ENCODE peak calls at places on chromosomes 2 and 18, in nine cellular contexts. U is kidney; G is breast epithelium; J is pancreas; P is sigmoid colon; F is HCT116; B is ovary; H is right cardiac atrium; W is effector memory CD4-positive, alpha-beta T cell. Q is an unnamed sample.

GRCh38 chr2:38444247-38444646 is 67.2 kb upstream of the ATL2 start:
- DNase-seq in G (no peak), B (no peak), P (no peak), J (no peak), W (no peak), H (no peak), U (no peak), F (peak; percentile 51), Q (no peak)

GRCh38 chr18:9404565-9405060 is 70.0 kb downstream of the TWSG1 start:
- DNase-seq in G (no peak), J (no peak), H (no peak), U (no peak), B (no peak), F (no peak), W (no peak), P (no peak), Q (peak; percentile 16)

GRCh38 chr2:62197609-62198236 is 1.8 kb downstream of the B3GNT2 start:
- DNase-seq in F (no peak), B (no peak), H (peak; percentile 57), W (peak; percentile 5), G (no peak), J (peak; percentile 43), P (no peak), U (peak; percentile 88), Q (no peak)

GRCh38 chr2:226216578-226216977 is 583.0 kb downstream of the IRS1 start:
- DNase-seq in J (no peak), W (no peak), B (no peak), U (no peak), G (no peak), F (no peak), H (no peak), P (peak; percentile 58), Q (peak; percentile 32)

GRCh38 chr18:67710639-67711038 is 194.1 kb upstream of the DSEL start:
- DNase-seq in H (no peak), W (no peak), B (no peak), G (no peak), F (no peak), J (no peak), P (no peak), U (no peak), Q (no peak)

GRCh38 chr2:149348291-149348690 is 17.9 kb downstream of the LYPD6 start:
- DNase-seq in H (no peak), B (no peak), P (no peak), U (no peak), G (no peak), W (no peak), J (no peak), F (no peak), Q (no peak)

GRCh38 chr2:39920318-39920775 is 141.3 kb upstream of the THUMPD2 start:
- DNase-seq in W (no peak), F (no peak), J (no peak), U (no peak), H (no peak), P (no peak), B (no peak), G (no peak), Q (no peak)

GRCh38 chr2:12167525-12168317 is 421.3 kb downstream of the LPIN1 start:
- DNase-seq in H (no peak), G (no peak), P (no peak), F (no peak), B (no peak), J (no peak), W (no peak), U (no peak), Q (no peak)

GRCh38 chr2:68790600-68790999 is 56.0 kb downstream of the ARHGAP25 start:
- DNase-seq in U (no peak), G (no peak), W (no peak), J (no peak), P (no peak), F (no peak), B (no peak), H (no peak), Q (no peak)

GRCh38 chr2:20675701-20676352 is 8.9 kb downstream of the GDF7 start:
- DNase-seq in J (peak; percentile 64), G (no peak), W (no peak), F (no peak), U (peak; percentile 88), B (no peak), H (no peak), P (no peak), Q (no peak)

GRCh38 chr2:165560377-165560988 is 91.0 kb downstream of the CSRNP3 start:
- DNase-seq in B (no peak), H (no peak), J (no peak), U (no peak), F (no peak), P (no peak), W (no peak), G (no peak), Q (no peak)

GRCh38 chr2:38075436-38076249 is at the start of gene CYP1B1:
- DNase-seq in P (peak; percentile 75), W (no peak), J (no peak), U (no peak), B (peak; percentile 52), H (no peak), F (no peak), G (no peak), Q (no peak)

GRCh38 chr2:102065675-102066252 is 74.0 kb downstream of the IL1R2 start:
- DNase-seq in F (peak; percentile 16), W (no peak), J (no peak), P (peak; percentile 75), H (no peak), G (no peak), B (no peak), U (peak; percentile 77), Q (no peak)

GRCh38 chr2:55420244-55420713 is 623 bp upstream of the CCDC88A start:
- DNase-seq in U (no peak), J (no peak), P (no peak), F (no peak), B (no peak), W (no peak), G (no peak), H (no peak), Q (no peak)

GRCh38 chr18:48475635-48476549 is 62.9 kb upstream of the CTIF start:
- DNase-seq in W (no peak), B (peak; percentile 57), P (no peak), H (peak; percentile 22), F (peak; percentile 67), G (no peak), U (no peak), J (peak; percentile 37), Q (peak; percentile 34)

GRCh38 chr2:217943379-217944321 is 59.1 kb downstream of the TNS1 start:
- DNase-seq in P (peak; percentile 96), U (peak; percentile 97), G (peak; percentile 65), B (peak; percentile 89), J (peak; percentile 82), H (peak; percentile 87), F (peak; percentile 4), W (no peak), Q (no peak)

GRCh38 chr2:39018633-39019032 is 102.2 kb downstream of the SOS1 start:
- DNase-seq in B (no peak), G (no peak), J (no peak), W (no peak), P (no peak), U (no peak), F (no peak), H (no peak), Q (no peak)

GRCh38 chr2:191597186-191597751 is 80.7 kb upstream of the NABP1 start:
- DNase-seq in U (no peak), B (no peak), G (no peak), H (no peak), P (no peak), J (no peak), W (no peak), F (no peak), Q (no peak)

DNA sequence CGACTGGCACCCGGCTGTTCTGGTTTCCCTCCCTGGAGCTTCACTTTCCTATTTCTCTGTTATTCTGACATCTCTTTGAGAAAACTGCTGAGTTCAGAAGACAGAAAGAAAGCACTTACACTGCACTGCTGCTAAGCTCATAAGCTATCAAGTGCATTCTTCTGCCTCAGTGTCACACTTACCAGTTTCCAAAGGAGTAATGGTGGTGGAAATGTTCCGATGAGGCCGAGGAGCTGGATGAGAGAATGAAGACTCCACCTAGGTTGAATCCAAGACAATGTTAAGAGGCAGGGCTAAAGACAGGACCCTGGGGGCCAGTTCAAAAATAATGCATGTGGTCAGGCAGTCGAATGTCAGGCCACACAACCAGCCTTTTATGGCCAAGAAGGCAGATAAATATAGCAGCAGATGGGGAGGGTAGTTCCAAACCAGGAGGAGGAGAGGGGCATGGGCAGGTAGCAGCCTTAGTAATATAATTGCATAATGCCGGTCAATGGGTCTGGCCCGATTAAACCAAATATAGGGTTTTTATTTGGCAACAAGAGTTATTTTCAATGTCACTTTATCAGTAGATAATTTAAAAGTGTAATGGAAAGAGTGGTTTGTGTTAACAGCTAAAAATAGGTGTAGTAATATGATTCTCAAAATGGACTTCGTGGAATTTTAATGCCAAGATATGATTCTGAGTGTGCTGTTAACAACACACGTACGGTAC is at the start of gene MYOM1:
- DNase-seq in J (no peak), G (no peak), B (no peak), H (no peak), F (no peak), U (no peak), P (no peak), W (no peak), Q (no peak)
- H3K4me3 ChIP-seq in J (no peak within 1 kb of the TSS), G (no peak within 1 kb of the TSS), B (peak within 1 kb of the TSS; percentile 12), H (peak within 1 kb of the TSS; percentile 86), F (no peak within 1 kb of the TSS), U (no peak within 1 kb of the TSS), P (peak within 1 kb of the TSS; percentile 48), W (no peak within 1 kb of the TSS), Q (no peak within 1 kb of the TSS)

GRCh38 chr2:6841537-6842287 is 24.0 kb downstream of the CMPK2 start:
- DNase-seq in W (no peak), U (no peak), F (no peak), B (no peak), G (no peak), P (no peak), H (no peak), J (no peak), Q (no peak)
- H3K9me3 ChIP-seq in W (peaks cover 40% of the 10 kb centered on the region), U (peaks cover 60% of the 10 kb centered on the region), F (peaks cover 16% of the 10 kb centered on the region), B (peaks cover 3% of the 10 kb centered on the region), G (peaks cover 45% of the 10 kb centered on the region), P (peaks cover 27% of the 10 kb centered on the region), H (peaks cover 14% of the 10 kb centered on the region), J (no peaks in the 10 kb centered on the region), Q (peaks cover 38% of the 10 kb centered on the region)

GRCh38 chr2:70124983-70125480 is 37.8 kb downstream of the PCBP1 start:
- DNase-seq in U (peak; percentile 92), F (no peak), B (peak; percentile 83), P (peak; percentile 86), G (peak; percentile 59), H (peak; percentile 71), W (peak; percentile 52), J (peak; percentile 66), Q (no peak)
- H3K4me3 ChIP-seq in U (peak overlapping the region; percentile 70), F (no peak overlapping the region), B (peak overlapping the region; percentile 76), P (peak overlapping the region; percentile 57), G (peak overlapping the region; percentile 82), H (peak overlapping the region; percentile 72), W (peak overlapping the region; percentile 66), J (peak overlapping the region; percentile 29), Q (peak overlapping the region; percentile 29)

GRCh38 chr2:16060125-16060935 is 120.0 kb downstream of the MYCN start:
- DNase-seq in B (no peak), G (no peak), W (no peak), H (no peak), P (no peak), J (no peak), F (no peak), U (no peak), Q (no peak)
- H3K9me3 ChIP-seq in B (no peaks in the 10 kb centered on the region), G (peaks cover 10% of the 10 kb centered on the region), W (no peaks in the 10 kb centered on the region), H (no peaks in the 10 kb centered on the region), P (no peaks in the 10 kb centered on the region), J (no peaks in the 10 kb centered on the region), F (peaks cover 7% of the 10 kb centered on the region), U (peaks cover 9% of the 10 kb centered on the region), Q (peaks cover 3% of the 10 kb centered on the region)

GRCh38 chr2:85436836-85437487 is 18.4 kb downstream of the SH2D6 start:
- DNase-seq in J (no peak), P (no peak), B (no peak), W (no peak), U (no peak), H (no peak), G (no peak), F (no peak), Q (no peak)
- H3K4me3 ChIP-seq in J (no peak overlapping the region), P (peak overlapping the region; percentile 51), B (peak overlapping the region; percentile 53), W (peak overlapping the region; percentile 47), U (no peak overlapping the region), H (no peak overlapping the region), G (peak overlapping the region; percentile 66), F (no peak overlapping the region), Q (peak overlapping the region; percentile 52)